ENCODE peak calls at places on chromosome 14, in four cellular contexts. E is GM23338, F is HCT116, R is upper lobe of left lung. D is an unnamed sample.

GRCh38 chr14:105317546-105317945 is 3.0 kb downstream of the PACS2 start:
- ATAC-seq in E (no peak), F (no peak), R (no peak), D (no peak)

GRCh38 chr14:22982013-22982476 is 306 bp downstream of the AJUBA start:
- ATAC-seq in E (peak), F (peak), R (no peak), D (no peak)

GRCh38 chr14:105107351-105107750 is 42.1 kb upstream of the GPR132 start:
- ATAC-seq in E (no peak), F (no peak), R (no peak), D (no peak)

GRCh38 chr14:103333754-103334643 is at the start of gene EIF5:
- ATAC-seq in E (peak), F (peak), R (peak), D (peak)

GRCh38 chr14:65461730-65462129 is 49.2 kb downstream of the FUT8 start:
- ATAC-seq in E (no peak), F (no peak), R (no peak), D (no peak)

GRCh38 chr14:97456958-97457357 is 659.8 kb downstream of the VRK1 start:
- ATAC-seq in E (no peak), F (peak), R (no peak), D (no peak)

GRCh38 chr14:90510208-90510607 is 113.4 kb downstream of the CALM1 start:
- ATAC-seq in E (peak), F (peak), R (no peak), D (peak)

GRCh38 chr14:62657376-62657775 is 387.9 kb downstream of the KCNH5 start:
- ATAC-seq in E (peak), F (no peak), R (no peak), D (no peak)

GRCh38 chr14:22464422-22465142 is 124.4 kb downstream of the DAD1 start:
- ATAC-seq in E (no peak), F (no peak), R (no peak), D (no peak)

GRCh38 chr14:44768935-44769334 is 192.8 kb downstream of the KLHL28 start:
- ATAC-seq in E (no peak), F (no peak), R (no peak), D (no peak)

GRCh38 chr14:88310457-88310856 is 12.6 kb downstream of the KCNK10 start:
- ATAC-seq in E (peak), F (no peak), R (no peak), D (no peak)

GRCh38 chr14:35818346-35819115 is 7.6 kb upstream of the BRMS1L start:
- ATAC-seq in E (peak), F (no peak), R (no peak), D (no peak)

GRCh38 chr14:32744811-32745445 is 193.8 kb upstream of the NPAS3 start:
- ATAC-seq in E (no peak), F (no peak), R (no peak), D (no peak)

GRCh38 chr14:81312289-81312876 is 87.7 kb downstream of the STON2 start:
- ATAC-seq in E (no peak), F (no peak), R (no peak), D (no peak)

GRCh38 chr14:79476552-79476951 is 734.8 kb downstream of the DIO2 start:
- ATAC-seq in E (no peak), F (no peak), R (no peak), D (no peak)

GRCh38 chr14:98924046-98924445 is 348.0 kb downstream of the BCL11B start:
- ATAC-seq in E (no peak), F (no peak), R (no peak), D (no peak)

GRCh38 chr14:105094193-105094907 is 29.1 kb upstream of the GPR132 start:
- ATAC-seq in E (peak), F (no peak), R (no peak), D (no peak)

GRCh38 chr14:95196268-95196667 is 38.9 kb upstream of the DICER1 start:
- ATAC-seq in E (peak), F (peak), R (no peak), D (no peak)

DNA sequence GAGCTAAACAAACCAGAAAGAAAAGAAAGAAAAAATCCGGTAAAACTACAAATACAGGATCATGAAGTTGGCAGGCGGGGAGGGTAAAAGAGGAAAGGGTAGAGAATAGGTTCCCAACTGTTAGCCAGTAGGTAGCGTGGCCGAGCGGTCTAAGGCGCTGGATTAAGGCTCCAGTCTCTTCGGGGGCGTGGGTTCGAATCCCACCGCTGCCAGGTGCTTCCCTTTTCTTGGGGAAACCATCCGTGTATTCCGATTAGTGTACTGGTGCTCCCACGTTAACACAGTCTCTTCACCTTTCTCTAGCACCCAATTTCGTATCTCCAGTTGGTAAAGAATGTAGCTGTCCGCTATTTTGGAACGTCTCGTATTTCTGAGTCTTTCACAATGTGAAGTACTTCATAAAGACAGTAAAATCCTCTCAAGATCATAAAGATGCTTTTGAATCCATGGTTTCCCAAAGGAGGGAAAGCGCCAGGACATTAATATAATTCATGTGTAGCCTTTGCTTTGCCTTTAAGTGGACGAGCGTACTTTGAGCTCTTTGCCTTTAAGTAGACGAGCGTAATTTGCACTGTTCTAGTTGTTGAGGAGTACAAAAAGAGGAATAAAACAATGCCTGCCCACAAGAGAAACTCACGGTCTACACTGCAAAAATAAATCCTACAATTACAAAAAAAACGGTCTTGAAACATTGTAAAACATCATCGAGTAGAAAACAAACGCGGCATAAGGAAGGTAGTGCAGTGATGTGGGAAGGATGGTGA is 19.0 kb upstream of the RNASE12 start:
- ATAC-seq in E (peak), F (peak), R (peak), D (peak)
- TF ChIP-seq POLR2AphosphoS5 in E (no peak), F (no peak), R (no peak), D (no peak)

DNA sequence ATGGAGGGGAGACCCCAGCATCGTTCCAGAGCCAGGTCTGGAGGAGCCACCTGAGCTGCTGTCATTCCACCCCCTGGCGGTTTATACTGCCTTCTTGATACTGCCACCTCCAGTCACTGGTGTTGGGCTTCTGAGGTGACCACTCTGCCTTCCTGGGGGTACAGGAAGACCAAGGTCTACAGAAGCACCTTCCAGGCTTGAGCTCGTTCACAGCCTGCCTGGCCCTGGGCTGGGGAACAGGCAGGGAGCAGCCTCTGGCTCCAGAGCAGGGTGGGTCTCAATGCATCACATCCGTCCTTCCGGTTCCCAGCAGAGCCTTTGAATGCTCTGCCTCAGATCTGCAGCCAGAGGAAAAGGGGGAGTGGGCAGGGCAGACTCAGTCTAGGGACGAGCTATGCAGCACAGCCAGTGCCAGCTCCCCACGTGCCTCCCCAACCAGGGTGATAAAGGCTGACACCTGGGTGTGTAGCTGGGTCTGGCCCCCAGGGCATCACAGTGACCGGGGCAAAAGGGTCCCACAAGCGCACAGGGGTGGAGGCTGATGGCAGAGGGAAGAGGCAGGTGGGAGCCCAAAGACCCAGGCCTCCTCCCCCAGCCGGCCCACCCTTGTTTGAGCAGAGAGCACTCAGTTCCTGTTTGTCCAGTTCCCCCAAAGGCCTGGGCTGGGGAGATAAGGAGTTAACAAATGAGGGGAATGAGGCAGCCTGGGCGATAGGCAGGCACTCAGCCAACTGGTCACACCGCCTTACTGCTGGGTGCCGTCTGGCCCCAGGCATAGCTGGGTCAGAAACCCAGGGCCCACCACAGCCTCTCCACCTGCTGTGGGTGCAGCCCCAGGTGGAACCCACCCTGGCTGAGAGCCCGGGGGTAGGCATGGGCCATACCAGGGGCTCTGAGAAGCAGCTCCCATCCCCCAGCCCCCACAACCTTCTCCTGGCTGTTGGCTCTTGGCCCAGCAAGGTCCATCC is 17.1 kb downstream of the DEGS2 start:
- ATAC-seq in E (no peak), F (no peak), R (peak), D (peak)
- TF ChIP-seq POLR2AphosphoS5 in E (no peak), F (no peak), R (peak), D (peak)

DNA sequence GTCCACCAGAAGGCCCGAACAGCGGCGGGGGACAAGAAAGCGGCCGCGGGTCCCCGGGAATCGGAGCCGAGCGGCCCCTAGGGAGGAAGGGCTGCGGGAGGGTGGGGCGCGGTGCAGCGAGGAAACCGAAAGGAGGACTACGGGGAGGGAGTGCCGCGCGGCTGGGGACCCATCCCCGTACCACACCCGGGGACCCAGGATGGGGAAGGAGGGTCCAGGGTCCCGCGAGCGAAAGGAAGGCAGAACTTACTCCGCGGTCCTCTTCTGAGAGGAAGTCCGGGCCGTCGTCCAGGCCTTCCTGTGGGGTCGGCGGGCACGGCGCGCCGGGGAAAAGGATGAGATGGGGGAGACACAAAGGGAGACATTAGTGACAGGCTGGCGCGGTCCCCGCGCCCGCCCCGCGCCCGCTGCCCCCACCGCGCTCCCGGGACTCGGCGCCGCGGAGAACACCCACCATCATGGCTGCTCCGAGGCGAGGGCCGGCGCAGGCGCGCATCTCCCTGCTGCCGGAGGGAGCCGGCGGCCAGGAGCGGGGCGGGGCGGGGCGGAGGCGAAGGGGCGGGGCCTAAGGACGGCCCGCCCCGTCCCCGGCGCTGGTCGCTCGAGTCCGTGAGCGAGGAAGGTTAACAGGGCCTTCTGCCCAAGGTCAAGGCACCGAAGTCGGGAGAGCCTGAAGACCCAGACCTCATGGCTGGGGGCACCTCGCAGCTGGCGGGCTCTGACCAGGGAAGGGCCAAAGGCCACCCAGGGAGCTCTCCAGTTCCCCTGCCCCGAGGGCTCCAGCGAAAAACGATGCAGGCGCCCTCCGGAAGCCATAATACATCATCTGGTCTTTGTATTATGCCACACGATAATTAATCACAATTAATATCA is at the start of gene SNX6:
- ATAC-seq in E (peak), F (peak), R (peak), D (peak)
- TF ChIP-seq POLR2AphosphoS5 in E (peak), F (peak), R (peak), D (peak)

GRCh38 chr14:54815531-54815930 is 87.1 kb downstream of the GCH1 start:
- ATAC-seq in E (no peak), F (no peak), R (no peak), D (no peak)

GRCh38 chr14:54816450-54816849 is 86.2 kb downstream of the GCH1 start:
- ATAC-seq in E (no peak), F (no peak), R (no peak), D (no peak)

GRCh38 chr14:54815016-54815415 is 87.6 kb downstream of the GCH1 start:
- ATAC-seq in E (no peak), F (no peak), R (no peak), D (no peak)

GRCh38 chr14:54817506-54817905 is 85.1 kb downstream of the GCH1 start:
- ATAC-seq in E (no peak), F (no peak), R (no peak), D (no peak)

GRCh38 chr14:54818201-54819133 is 84.2 kb downstream of the GCH1 start:
- ATAC-seq in E (no peak), F (no peak), R (no peak), D (no peak)
- TF ChIP-seq POLR2AphosphoS5 in E (no peak), F (no peak), R (no peak), D (no peak)

GRCh38 chr14:61355892-61356325 is 34.5 kb downstream of the PRKCH start:
- ATAC-seq in E (peak), F (peak), R (peak), D (peak)
- TF ChIP-seq POLR2AphosphoS5 in E (no peak), F (peak), R (peak), D (peak)

GRCh38 chr14:92658160-92658559 is 90.3 kb downstream of the LGMN start:
- ATAC-seq in E (no peak), F (no peak), R (no peak), D (no peak)
- TF ChIP-seq POLR2AphosphoS5 in E (no peak), F (no peak), R (no peak), D (no peak)

GRCh38 chr14:50666772-50667490 is 1.2 kb downstream of the SAV1 start:
- ATAC-seq in E (peak), F (peak), R (peak), D (peak)
- TF ChIP-seq POLR2AphosphoS5 in E (no peak), F (no peak), R (no peak), D (peak)

D was measured in gastroesophageal sphincter.